ENCODE peak calls at places on chromosomes 4 and X, in five cellular contexts. H is H1; Y is suprapubic skin; R is substantia nigra; K is CD8-positive, alpha-beta memory T cell. F is an unnamed sample.
A peak's percentile ranks its signal among the peaks of the same experiment; 100 is the strongest.

GRCh38 chrX:72685810-72686465 is 28.2 kb downstream of the PHKA1 start:
- DNase-seq in H (no peak), Y (no peak), R (no peak), K (no peak), F (no peak)

GRCh38 chrX:19040373-19040772 is 56.5 kb upstream of the PHKA2 start:
- DNase-seq in H (no peak), Y (no peak), R (no peak), K (no peak), F (no peak)

GRCh38 chrX:108216405-108216804 is 124.8 kb downstream of the ATG4A start:
- DNase-seq in H (no peak), Y (no peak), R (no peak), K (no peak), F (no peak)

GRCh38 chr4:86280246-86280645 is 79.6 kb downstream of the MAPK10 start:
- DNase-seq in H (no peak), Y (no peak), R (no peak), K (no peak), F (no peak)

GRCh38 chr4:167265231-167265630 is 30.9 kb upstream of the SPOCK3 start:
- DNase-seq in H (no peak), Y (no peak), R (no peak), K (no peak), F (no peak)

GRCh38 chr4:37865450-37865849 is 25.4 kb upstream of the TBC1D1 start:
- DNase-seq in H (no peak), Y (no peak), R (no peak), K (no peak), F (no peak)

GRCh38 chr4:57110635-57111546 is 706 bp upstream of the IGFBP7 start:
- DNase-seq in H (no peak), Y (no peak), R (peak; percentile 58), K (no peak), F (no peak)

GRCh38 chrX:13013353-13014110 is 30.9 kb downstream of the FAM9C start:
- DNase-seq in H (no peak), Y (no peak), R (no peak), K (no peak), F (no peak)

GRCh38 chrX:17759990-17760389 is 22.7 kb downstream of the SCML1 start:
- DNase-seq in H (no peak), Y (no peak), R (no peak), K (no peak), F (no peak)

GRCh38 chr4:127575888-127576287 is 56.9 kb upstream of the INTU start:
- DNase-seq in H (no peak), Y (no peak), R (no peak), K (no peak), F (no peak)

GRCh38 chrX:18855919-18856644 is 127.8 kb downstream of the PHKA2 start:
- DNase-seq in H (no peak), Y (no peak), R (no peak), K (no peak), F (no peak)

GRCh38 chr4:182206916-182207315 is 36.3 kb upstream of the TENM3 start:
- DNase-seq in H (no peak), Y (no peak), R (no peak), K (no peak), F (no peak)

GRCh38 chr4:182206266-182206665 is 36.9 kb upstream of the TENM3 start:
- DNase-seq in H (no peak), Y (no peak), R (no peak), K (no peak), F (no peak)

GRCh38 chr4:182207806-182208483 is 35.3 kb upstream of the TENM3 start:
- DNase-seq in H (no peak), Y (no peak), R (no peak), K (no peak), F (peak; percentile 30)

GRCh38 chr4:182205293-182205692 is 37.9 kb upstream of the TENM3 start:
- DNase-seq in H (no peak), Y (no peak), R (no peak), K (no peak), F (no peak)

GRCh38 chr4:182208651-182209050 is 34.6 kb upstream of the TENM3 start:
- DNase-seq in H (no peak), Y (no peak), R (no peak), K (no peak), F (no peak)
- H3K27ac ChIP-seq in H (no peak overlapping the region), Y (peak overlapping the region; percentile 38), R (no peak overlapping the region), K (no peak overlapping the region), F (no peak overlapping the region)

GRCh38 chrX:136620780-136621179 is 27.2 kb upstream of the CD40LG start:
- DNase-seq in H (no peak), Y (no peak), R (no peak), K (no peak), F (no peak)
- H3K27ac ChIP-seq in H (no peak overlapping the region), Y (no peak overlapping the region), R (no peak overlapping the region), K (no peak overlapping the region), F (no peak overlapping the region)

DNA sequence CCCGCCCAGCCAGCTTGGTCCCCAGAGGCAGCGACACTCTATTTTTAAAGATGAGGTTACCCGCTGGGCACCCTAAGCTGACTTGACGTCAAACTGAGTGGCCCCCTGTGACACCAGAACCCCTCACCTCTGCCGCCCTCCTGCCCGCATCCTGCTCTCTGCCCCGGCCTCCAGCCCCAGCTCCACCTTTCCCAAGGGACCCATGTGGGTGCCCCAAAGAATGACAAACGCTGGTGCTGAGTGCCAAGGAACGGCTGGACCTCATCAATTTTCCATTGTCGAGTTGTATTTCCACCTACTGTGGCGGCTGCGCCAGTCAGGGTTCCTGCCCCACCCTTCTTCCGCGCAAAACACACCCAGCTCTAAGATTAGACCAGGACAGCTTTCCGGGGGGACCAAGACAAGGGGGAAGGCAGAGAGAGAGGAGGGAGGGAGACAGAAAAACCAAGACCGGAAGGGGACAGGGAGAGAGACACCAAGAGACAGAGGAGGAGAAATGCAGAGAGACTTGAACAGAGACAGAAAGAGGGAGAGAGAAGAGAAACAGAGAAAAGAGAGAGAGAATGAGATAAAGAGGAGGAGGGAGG is 2.0 kb downstream of the PRKX start:
- DNase-seq in H (no peak), Y (no peak), R (peak; percentile 3), K (peak; percentile 49), F (no peak)
- H3K27ac ChIP-seq in H (no peak overlapping the region), Y (peak overlapping the region; percentile 87), R (peak overlapping the region; percentile 21), K (peak overlapping the region; percentile 67), F (peak overlapping the region; percentile 16)

GRCh38 chr4:88830576-88830975 is 132.9 kb upstream of the NAP1L5 start:
- DNase-seq in H (no peak), Y (no peak), R (no peak), K (no peak), F (no peak)
- H3K27ac ChIP-seq in H (no peak overlapping the region), Y (no peak overlapping the region), R (no peak overlapping the region), K (no peak overlapping the region), F (no peak overlapping the region)

GRCh38 chr4:88522702-88523324 is 763 bp downstream of the PYURF start:
- DNase-seq in H (no peak), Y (peak; percentile 66), R (no peak), K (no peak), F (no peak)
- H3K27ac ChIP-seq in H (peak overlapping the region; percentile 39), Y (peak overlapping the region; percentile 79), R (peak overlapping the region; percentile 90), K (peak overlapping the region; percentile 77), F (peak overlapping the region; percentile 83)

DNA sequence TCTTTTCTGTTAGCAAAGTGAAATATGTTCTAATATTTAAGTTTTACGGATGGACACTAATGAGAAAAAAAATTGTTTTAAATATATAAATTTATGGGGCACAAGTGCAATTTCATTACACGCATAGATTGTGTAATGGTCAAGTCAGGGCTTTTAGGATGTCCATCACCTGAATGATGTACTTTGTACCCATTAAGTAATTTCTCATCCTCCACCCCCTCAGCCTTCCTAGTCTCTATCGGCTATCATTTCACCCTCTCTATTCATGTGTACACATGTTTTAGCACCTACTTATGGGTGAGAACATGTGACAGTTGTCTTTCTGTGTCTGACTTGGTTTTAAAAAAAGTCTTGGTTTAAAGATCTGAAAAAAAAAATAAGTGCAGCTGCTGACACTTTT is 616.0 kb downstream of the IQCM start:
- DNase-seq in H (no peak), Y (no peak), R (no peak), K (no peak), F (no peak)
- H3K27ac ChIP-seq in H (no peak overlapping the region), Y (no peak overlapping the region), R (no peak overlapping the region), K (no peak overlapping the region), F (no peak overlapping the region)

GRCh38 chr4:183658362-183659028 is 490 bp downstream of the RWDD4 start:
- DNase-seq in H (no peak), Y (peak; percentile 67), R (peak; percentile 54), K (no peak), F (no peak)

GRCh38 chr4:183657564-183657963 is 1.4 kb downstream of the RWDD4 start:
- DNase-seq in H (no peak), Y (no peak), R (no peak), K (no peak), F (no peak)

GRCh38 chr4:183659029-183659870 is at the start of the genes RWDD4 and TRAPPC11:
- DNase-seq in H (peak; percentile 94), Y (peak; percentile 99), R (peak; percentile 92), K (peak; percentile 98), F (peak; percentile 93)

GRCh38 chr4:183659919-183660318 is 826 bp downstream of the TRAPPC11 start:
- DNase-seq in H (no peak), Y (no peak), R (no peak), K (no peak), F (no peak)
- H3K27ac ChIP-seq in H (no peak overlapping the region), Y (peak overlapping the region; percentile 94), R (peak overlapping the region; percentile 79), K (peak overlapping the region; percentile 79), F (peak overlapping the region; percentile 85)

DNA sequence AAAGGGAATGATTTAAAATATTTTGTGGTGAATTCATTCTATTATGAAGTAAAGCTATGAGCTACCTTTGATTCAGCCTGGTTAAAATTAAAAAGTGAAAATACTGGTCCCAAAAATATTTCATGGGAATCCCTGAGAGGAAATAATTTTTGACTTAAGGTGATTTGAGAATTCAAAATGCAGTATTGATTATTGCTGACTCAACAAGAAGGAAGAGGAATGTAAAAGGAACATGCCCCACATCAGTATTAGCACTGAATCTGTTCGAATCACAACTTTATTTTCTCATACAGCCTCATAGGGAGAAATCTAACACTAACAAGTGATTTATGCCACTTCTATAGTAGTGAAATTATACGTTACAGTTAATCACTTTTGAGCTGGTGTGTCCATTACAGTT is 27.7 kb downstream of the EIF2S3 start:
- DNase-seq in H (no peak), Y (no peak), R (no peak), K (no peak), F (no peak)
- H3K27ac ChIP-seq in H (no peak overlapping the region), Y (no peak overlapping the region), R (no peak overlapping the region), K (no peak overlapping the region), F (no peak overlapping the region)

GRCh38 chr4:183557611-183558010 is 52.8 kb downstream of the ING2 start:
- DNase-seq in H (no peak), Y (no peak), R (no peak), K (no peak), F (no peak)
- H3K27ac ChIP-seq in H (no peak overlapping the region), Y (no peak overlapping the region), R (no peak overlapping the region), K (no peak overlapping the region), F (no peak overlapping the region)

F was measured in caudate nucleus.